ENCODE peak calls at places on chromosome 17, in five cellular contexts. Y is IMR-90, V is right lobe of liver, S is uterus, X is BE2C. I is an unnamed sample.

GRCh38 chr17:58679263-58680037 is 12.4 kb downstream of the TEX14 start:
- DNase-seq in V (no peak), Y (peak; percentile 52), X (peak; percentile 73), S (no peak), I (peak; percentile 75)

GRCh38 chr17:18026408-18026776 is 12.6 kb downstream of the ATPAF2 start:
- DNase-seq in V (peak; percentile 66), S (no peak), Y (peak; percentile 81), X (peak; percentile 64), I (no peak)

GRCh38 chr17:16945513-16946201 is 26.3 kb downstream of the TNFRSF13B start:
- DNase-seq in V (no peak), X (no peak), Y (no peak), S (no peak), I (peak; percentile 14)

GRCh38 chr17:64262422-64263260 is at the start of gene TEX2:
- DNase-seq in S (peak; percentile 36), X (peak; percentile 46), Y (no peak), V (peak; percentile 88), I (peak; percentile 77)

GRCh38 chr17:43530303-43531081 is 15.6 kb downstream of the ETV4 start:
- DNase-seq in Y (peak; percentile 93), S (peak; percentile 73), V (peak; percentile 52), X (peak; percentile 75), I (peak; percentile 100)

GRCh38 chr17:31413081-31413799 is 21.8 kb downstream of the RAB11FIP4 start:
- DNase-seq in Y (no peak), X (no peak), V (no peak), S (no peak), I (peak; percentile 36)

GRCh38 chr17:38868095-38868967 is 1.5 kb upstream of the LASP1 start:
- DNase-seq in V (no peak), S (peak; percentile 70), X (no peak), Y (peak; percentile 55), I (peak; percentile 57)

GRCh38 chr17:21140911-21141310 is 14.1 kb downstream of the DHRS7B start:
- DNase-seq in Y (no peak), S (no peak), X (no peak), V (no peak), I (no peak)

GRCh38 chr17:12296120-12296727 is 275.5 kb downstream of the MAP2K4 start:
- DNase-seq in V (no peak), S (no peak), X (no peak), Y (peak; percentile 60), I (no peak)

GRCh38 chr17:13114601-13115024 is 96.8 kb upstream of the ELAC2 start:
- DNase-seq in S (no peak), X (peak; percentile 39), V (no peak), Y (peak; percentile 28), I (peak; percentile 98)

GRCh38 chr17:46818929-46819859 is 702 bp upstream of the WNT3 start:
- DNase-seq in Y (no peak), X (no peak), V (no peak), S (no peak), I (no peak)

GRCh38 chr17:7016886-7017826 is 4.7 kb downstream of the RNASEK start:
- DNase-seq in V (no peak), X (no peak), Y (no peak), S (no peak), I (no peak)

GRCh38 chr17:37465058-37465616 is 24.6 kb upstream of the DUSP14 start:
- DNase-seq in X (no peak), Y (peak; percentile 72), S (no peak), V (no peak), I (no peak)

GRCh38 chr17:74870512-74870911 is 2.3 kb downstream of the FDXR start:
- DNase-seq in X (no peak), S (peak; percentile 70), V (peak; percentile 51), Y (peak; percentile 70), I (peak; percentile 42)

GRCh38 chr17:74823176-74823495 is 36.5 kb downstream of the GRIN2C start:
- DNase-seq in Y (no peak), X (no peak), V (no peak), S (no peak), I (no peak)

GRCh38 chr17:66727634-66728570 is 107.0 kb upstream of the CACNG5 start:
- DNase-seq in X (peak; percentile 88), V (peak; percentile 57), S (peak; percentile 42), Y (peak; percentile 50), I (peak; percentile 67)

GRCh38 chr17:66836063-66837005 is 1.4 kb downstream of the CACNG5 start:
- DNase-seq in X (no peak), S (no peak), V (no peak), Y (no peak), I (no peak)

GRCh38 chr17:1931759-1932579 is 93.2 kb downstream of the RTN4RL1 start:
- DNase-seq in S (no peak), X (no peak), V (peak; percentile 67), Y (peak; percentile 7), I (peak; percentile 53)

GRCh38 chr17:58446086-58446485 is 28.8 kb upstream of the RNF43 start:
- DNase-seq in V (no peak), X (no peak), S (no peak), Y (no peak), I (no peak)

GRCh38 chr17:35406568-35406967 is 25.7 kb downstream of the SLFN12 start:
- DNase-seq in Y (no peak), X (no peak), V (no peak), S (no peak), I (no peak)

GRCh38 chr17:75181110-75181509 is 1.6 kb downstream of the SUMO2 start:
- DNase-seq in V (no peak), Y (no peak), S (no peak), X (no peak), I (no peak)

GRCh38 chr17:65433592-65433991 is 127.9 kb downstream of the AXIN2 start:
- DNase-seq in V (no peak), Y (no peak), S (no peak), X (no peak), I (peak; percentile 9)

GRCh38 chr17:42846594-42847280 is 2.4 kb downstream of the AOC2 start:
- DNase-seq in S (no peak), X (no peak), V (no peak), Y (peak; percentile 29), I (no peak)

GRCh38 chr17:75680431-75680830 is 13.3 kb downstream of the SAP30BP start:
- DNase-seq in X (no peak), Y (no peak), S (no peak), V (no peak), I (no peak)

GRCh38 chr17:70365098-70365583 is 195.8 kb downstream of the KCNJ2 start:
- DNase-seq in S (no peak), V (no peak), Y (peak; percentile 78), X (no peak), I (peak; percentile 9)

GRCh38 chr17:42337442-42337841 is 49.1 kb downstream of the STAT5A start:
- DNase-seq in Y (peak; percentile 81), X (no peak), V (no peak), S (no peak), I (no peak)

GRCh38 chr17:31448467-31449077 is 57.1 kb downstream of the RAB11FIP4 start:
- DNase-seq in Y (peak; percentile 62), X (no peak), V (no peak), S (no peak), I (peak; percentile 59)

GRCh38 chr17:78223061-78223460 is 8.4 kb upstream of the TMEM235 start:
- DNase-seq in S (no peak), X (no peak), V (no peak), Y (no peak), I (no peak)
- H3K36me3 ChIP-seq in S (no peaks in the 10 kb centered on the region), X (peaks cover 40% of the 10 kb centered on the region), V (no peaks in the 10 kb centered on the region), Y (peaks cover 3% of the 10 kb centered on the region), I (peaks cover 67% of the 10 kb centered on the region)

DNA sequence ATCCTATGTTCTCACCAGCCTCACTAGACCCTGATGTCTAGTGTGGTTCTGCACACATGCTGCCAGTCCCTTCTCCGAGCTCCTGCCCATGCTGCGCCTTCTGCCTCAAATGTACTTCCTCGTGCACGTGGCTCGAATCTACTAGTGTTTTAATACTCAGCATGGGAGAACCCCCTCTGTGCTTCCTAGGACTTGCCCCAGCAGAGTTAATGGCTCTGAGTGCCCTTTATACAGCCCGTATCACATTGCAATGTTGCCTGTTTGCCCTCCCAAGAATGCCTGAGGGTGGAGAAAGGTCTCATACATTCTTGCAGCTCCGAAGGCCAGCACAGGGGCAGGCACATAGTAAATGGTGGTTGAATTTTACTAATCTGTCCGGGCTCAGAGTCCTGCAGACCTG is 190.8 kb upstream of the NLRP1 start:
- DNase-seq in X (no peak), S (no peak), Y (no peak), V (no peak), I (no peak)
- H3K27me3 ChIP-seq in X (no peaks in the 10 kb centered on the region), S (no peaks in the 10 kb centered on the region), Y (peaks cover 11% of the 10 kb centered on the region), V (no peaks in the 10 kb centered on the region), I (no peaks in the 10 kb centered on the region)

DNA sequence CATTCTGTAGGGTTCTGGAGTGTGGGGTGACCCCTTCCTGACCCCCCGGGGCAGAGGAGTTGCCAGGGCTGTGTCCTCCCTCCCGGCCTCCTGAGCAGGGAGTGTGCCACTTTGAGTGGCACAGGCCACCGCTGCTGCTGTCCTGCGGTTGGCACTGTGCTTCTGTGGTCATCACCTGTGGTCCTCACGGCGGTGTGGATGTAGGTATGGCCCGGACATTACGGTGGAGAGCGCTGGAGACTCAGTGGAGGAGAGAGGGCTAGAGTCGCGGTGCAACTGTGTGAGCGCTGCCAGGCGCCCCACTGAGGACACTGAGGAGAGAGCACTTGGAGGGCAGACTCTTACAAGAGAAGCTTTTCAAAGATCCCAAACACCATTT is 39.1 kb downstream of the PGS1 start:
- DNase-seq in X (no peak), S (no peak), Y (no peak), V (no peak), I (no peak)
- H3K36me3 ChIP-seq in X (peaks cover 25% of the 10 kb centered on the region), S (no peaks in the 10 kb centered on the region), Y (peaks cover 52% of the 10 kb centered on the region), V (peaks cover 3% of the 10 kb centered on the region), I (peaks cover 40% of the 10 kb centered on the region)

GRCh38 chr17:49964539-49965521 is 4.2 kb upstream of the DLX4 start:
- DNase-seq in V (no peak), Y (no peak), S (no peak), X (no peak), I (no peak)

GRCh38 chr17:49962599-49963276 is 6.3 kb upstream of the DLX4 start:
- DNase-seq in S (no peak), X (no peak), V (no peak), Y (no peak), I (no peak)

GRCh38 chr17:49963277-49963625 is 5.7 kb upstream of the DLX4 start:
- DNase-seq in V (no peak), X (no peak), S (no peak), Y (no peak), I (no peak)

GRCh38 chr17:49965522-49965905 is 3.5 kb upstream of the DLX4 start:
- DNase-seq in S (no peak), V (no peak), X (no peak), Y (no peak), I (no peak)

DNA sequence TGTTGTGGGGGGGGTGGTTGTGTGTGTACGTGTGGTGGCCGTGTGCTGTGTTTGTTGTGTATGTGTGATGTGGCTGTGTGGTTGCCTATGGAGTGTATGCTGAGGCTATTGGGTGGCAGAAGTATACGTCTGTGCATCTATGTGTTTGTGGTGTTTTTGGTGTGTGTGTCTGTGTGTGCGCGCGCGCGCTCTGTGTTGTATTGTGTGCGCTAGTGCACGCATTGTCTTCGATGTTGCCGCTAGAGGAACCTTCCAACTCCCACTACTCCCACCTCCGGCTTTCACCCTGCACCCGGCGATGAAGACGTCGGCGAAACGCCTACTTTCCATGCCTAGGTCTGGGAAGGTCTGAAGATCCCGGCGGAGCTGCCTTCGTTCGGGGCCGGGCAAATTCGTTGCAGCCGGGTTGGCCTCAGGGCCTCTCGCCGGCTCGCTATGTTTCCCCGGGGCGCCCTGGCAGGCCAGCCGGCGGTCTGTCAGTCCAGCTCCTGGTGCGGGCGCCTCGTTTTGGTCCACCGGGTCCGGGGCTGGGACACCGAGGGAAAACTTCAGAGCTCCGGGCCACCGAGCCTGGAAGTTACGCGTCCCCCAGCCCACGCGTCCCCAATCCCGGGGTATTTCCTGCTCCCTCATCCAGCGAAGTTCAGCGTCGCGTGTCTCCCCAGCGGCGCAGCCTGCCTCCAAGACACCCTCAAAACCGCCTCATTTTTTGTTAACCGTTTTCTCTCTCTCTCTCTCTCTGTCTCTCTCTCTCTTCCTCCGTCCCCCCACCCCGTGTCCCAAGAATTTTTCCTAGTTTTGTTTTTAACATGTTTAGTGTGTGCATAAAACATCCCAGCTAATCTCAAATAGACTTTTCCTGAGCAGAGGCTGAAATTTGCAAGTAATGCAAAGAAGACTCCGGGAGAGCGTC is 5.1 kb upstream of the DLX4 start:
- DNase-seq in Y (no peak), X (no peak), V (no peak), S (no peak), I (no peak)
- H3K27me3 ChIP-seq in Y (peaks cover 74% of the 10 kb centered on the region), X (peaks cover 77% of the 10 kb centered on the region), V (peaks cover 36% of the 10 kb centered on the region), S (peaks cover 34% of the 10 kb centered on the region), I (no peaks in the 10 kb centered on the region)

I was measured in SJCRH30.